ENCODE peak calls at places on chromosomes 5 and 9, in ten cellular contexts. D is cardiac fibroblast, F is left ventricle myocardium inferior, T is gastrocnemius medialis, P is AG09319, V is PC-9, I is HCT116, Y is MCF 10A, O is body of pancreas, R is RWPE1. U is an unnamed sample.

GRCh38 chr5:171660438-171660837 is 125.2 kb upstream of the SMIM23 start:
- DNase-seq in D (no peak), F (no peak), T (no peak), P (no peak), V (no peak), I (no peak), Y (no peak), O (no peak), R (no peak), U (no peak)

GRCh38 chr5:111237470-111237869 is 13.3 kb downstream of the CAMK4 start:
- DNase-seq in D (peak; percentile 47), F (no peak), T (no peak), P (no peak), V (no peak), I (no peak), Y (no peak), O (no peak), R (no peak), U (no peak)

GRCh38 chr9:38083858-38084555 is 15.0 kb upstream of the SHB start:
- DNase-seq in D (no peak), F (no peak), T (no peak), P (no peak), V (peak; percentile 88), I (no peak), Y (no peak), O (no peak), R (no peak), U (peak; percentile 18)

GRCh38 chr5:175226506-175226905 is 217.5 kb downstream of the DRD1 start:
- DNase-seq in D (no peak), F (no peak), T (no peak), P (no peak), V (no peak), I (no peak), Y (no peak), O (no peak), R (no peak), U (no peak)

GRCh38 chr9:98572054-98572627 is 136.6 kb downstream of the GABBR2 start:
- DNase-seq in D (no peak), F (no peak), T (no peak), P (no peak), V (no peak), I (no peak), Y (no peak), O (no peak), R (no peak), U (no peak)

GRCh38 chr5:173317852-173318251 is 10.4 kb downstream of the STC2 start:
- DNase-seq in D (no peak), F (no peak), T (no peak), P (no peak), V (no peak), I (no peak), Y (no peak), O (no peak), R (no peak), U (no peak)

GRCh38 chr5:143605403-143606005 is 202.0 kb upstream of the NR3C1 start:
- DNase-seq in D (peak; percentile 43), F (no peak), T (peak; percentile 8), P (no peak), V (no peak), I (no peak), Y (no peak), O (no peak), R (no peak), U (no peak)

GRCh38 chr5:14234204-14234603 is 91.1 kb downstream of the TRIO start:
- DNase-seq in D (peak; percentile 59), F (no peak), T (no peak), P (no peak), V (peak; percentile 93), I (no peak), Y (peak; percentile 31), O (no peak), R (peak; percentile 70), U (peak; percentile 71)

GRCh38 chr9:136676920-136677686 is 10.2 kb downstream of the AGPAT2 start:
- DNase-seq in D (no peak), F (no peak), T (no peak), P (no peak), V (no peak), I (no peak), Y (no peak), O (no peak), R (no peak), U (no peak)

GRCh38 chr5:57249251-57249874 is 75.5 kb downstream of the GPBP1 start:
- DNase-seq in D (no peak), F (no peak), T (no peak), P (no peak), V (no peak), I (no peak), Y (no peak), O (no peak), R (no peak), U (no peak)

GRCh38 chr9:125433461-125434001 is 171.9 kb downstream of the GAPVD1 start:
- DNase-seq in D (no peak), F (no peak), T (no peak), P (no peak), V (no peak), I (no peak), Y (no peak), O (no peak), R (no peak), U (no peak)

GRCh38 chr5:17928571-17928970 is 294.3 kb downstream of the TAF11L14 start:
- DNase-seq in D (no peak), F (no peak), T (no peak), P (no peak), V (no peak), I (no peak), Y (peak; percentile 53), O (peak; percentile 29), R (peak; percentile 17), U (peak; percentile 80)

DNA sequence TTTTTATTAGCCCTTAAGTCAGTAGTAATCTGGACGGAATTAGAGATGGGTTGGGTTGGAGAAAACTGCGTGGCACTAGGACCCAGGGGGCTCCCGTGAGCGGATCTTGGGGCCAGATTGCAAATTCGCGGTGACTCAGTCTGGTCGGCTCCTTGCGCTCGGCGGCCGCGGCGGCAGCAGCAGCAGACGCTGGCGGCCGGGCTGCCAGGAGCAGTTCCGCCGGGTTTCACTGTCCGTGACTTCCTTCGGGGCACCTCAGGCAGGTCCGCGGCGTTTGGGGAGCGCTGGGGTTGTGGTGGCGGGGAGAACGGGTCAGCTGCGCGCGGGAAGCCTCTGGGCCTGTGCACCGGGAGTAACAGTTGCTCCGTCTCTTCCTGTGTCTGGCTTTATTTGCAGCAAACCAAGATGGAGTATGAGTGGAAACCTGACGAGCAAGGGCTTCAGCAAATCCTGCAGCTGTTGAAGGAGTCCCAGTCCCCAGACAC is 31.6 kb downstream of the TNPO1 start:
- DNase-seq in D (peak; percentile 95), F (peak; percentile 91), T (peak; percentile 87), P (peak; percentile 75), V (peak; percentile 77), I (peak; percentile 81), Y (peak; percentile 93), O (peak; percentile 87), R (peak; percentile 91), U (peak; percentile 90)
- TF ChIP-seq CTCF in D (no peak), F (no peak), T (no peak), P (no peak), V (peak; percentile 54), I (no peak), Y (no peak), O (peak; percentile 37), R (no peak), U (no peak)

GRCh38 chr9:124087226-124087625 is 75.7 kb downstream of the LHX2 start:
- DNase-seq in D (no peak), F (no peak), T (no peak), P (no peak), V (no peak), I (no peak), Y (no peak), O (no peak), R (no peak), U (no peak)
- TF ChIP-seq CTCF in D (no peak), F (no peak), T (no peak), P (no peak), V (no peak), I (no peak), Y (no peak), O (no peak), R (no peak), U (no peak)

GRCh38 chr5:77214151-77214550 is 3.7 kb downstream of the PDE8B start:
- DNase-seq in D (no peak), F (no peak), T (no peak), P (no peak), V (no peak), I (no peak), Y (no peak), O (no peak), R (no peak), U (no peak)

GRCh38 chr5:77222722-77223121 is 12.2 kb downstream of the PDE8B start:
- DNase-seq in D (no peak), F (no peak), T (no peak), P (no peak), V (no peak), I (no peak), Y (no peak), O (no peak), R (no peak), U (no peak)

GRCh38 chr5:77223653-77224052 is 13.2 kb downstream of the PDE8B start:
- DNase-seq in D (no peak), F (no peak), T (no peak), P (no peak), V (no peak), I (no peak), Y (no peak), O (no peak), R (no peak), U (no peak)

GRCh38 chr5:77213601-77214000 is 3.1 kb downstream of the PDE8B start:
- DNase-seq in D (no peak), F (no peak), T (no peak), P (no peak), V (no peak), I (no peak), Y (no peak), O (no peak), R (no peak), U (no peak)

DNA sequence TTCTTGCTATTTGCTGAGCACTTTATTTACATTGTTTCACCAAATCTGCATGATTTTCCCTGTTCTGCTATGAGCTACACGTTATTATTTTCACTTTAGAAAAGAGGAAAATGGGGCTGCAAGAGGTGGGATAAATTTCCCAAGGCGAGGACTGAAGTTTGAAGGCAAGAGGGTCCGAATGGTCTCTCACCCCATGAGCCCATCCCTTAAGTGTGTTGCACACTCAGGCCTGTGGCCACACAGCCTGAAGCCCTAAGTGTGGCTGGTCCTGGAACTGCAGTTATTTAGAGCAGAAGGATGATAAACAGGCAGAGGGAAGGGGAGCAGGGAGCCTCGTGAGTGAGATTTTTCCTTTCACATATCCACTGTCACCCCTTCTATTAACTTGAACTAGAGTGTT is 7.8 kb downstream of the PDE8B start:
- DNase-seq in D (no peak), F (no peak), T (no peak), P (no peak), V (no peak), I (no peak), Y (peak; percentile 9), O (no peak), R (peak; percentile 31), U (no peak)
- TF ChIP-seq CTCF in D (peak; percentile 29), F (no peak), T (no peak), P (peak; percentile 5), V (no peak), I (no peak), Y (no peak), O (peak; percentile 14), R (no peak), U (peak; percentile 13)

GRCh38 chr5:169100735-169101075 is 200.2 kb downstream of the SLIT3 start:
- DNase-seq in D (peak; percentile 38), F (no peak), T (peak; percentile 9), P (peak; percentile 19), V (no peak), I (no peak), Y (peak; percentile 94), O (no peak), R (peak; percentile 78), U (peak; percentile 94)
- TF ChIP-seq CTCF in D (no peak), F (no peak), T (no peak), P (no peak), V (no peak), I (no peak), Y (no peak), O (no peak), R (no peak), U (peak; percentile 25)